ENCODE peak calls at places on chromosomes 5 and 9, in four cellular contexts. One of them, this sample, is unnamed. For H3K79me1, the result is how much of the 10 kb centered on the place peaks cover.

GRCh38 chr9:27701029-27701428 is 127.7 kb upstream of the C9orf72 start:
- DNase-seq in IMR-90: no peak
- DNase-seq in H9: no peak
- DNase-seq in mesendoderm: no peak
- DNase-seq in this sample: no peak

GRCh38 chr5:51664491-51665294 is 281.4 kb downstream of the ISL1 start:
- DNase-seq in IMR-90: no peak
- DNase-seq in H9: no peak
- DNase-seq in mesendoderm: no peak
- DNase-seq in this sample: no peak

GRCh38 chr5:141155540-141156374 is 5.9 kb downstream of the PCDHB6 start:
- DNase-seq in IMR-90: no peak
- DNase-seq in H9: peak
- DNase-seq in mesendoderm: peak
- DNase-seq in this sample: no peak

GRCh38 chr5:44246986-44247385 is 142.2 kb downstream of the FGF10 start:
- DNase-seq in IMR-90: no peak
- DNase-seq in H9: no peak
- DNase-seq in mesendoderm: no peak
- DNase-seq in this sample: no peak

GRCh38 chr5:103904651-103905050 is 342.1 kb upstream of the NUDT12 start:
- DNase-seq in IMR-90: no peak
- DNase-seq in H9: no peak
- DNase-seq in mesendoderm: no peak
- DNase-seq in this sample: no peak

GRCh38 chr9:132728497-132728896 is 58.2 kb downstream of the GTF3C4 start:
- DNase-seq in IMR-90: no peak
- DNase-seq in H9: no peak
- DNase-seq in mesendoderm: no peak
- DNase-seq in this sample: no peak

GRCh38 chr5:147188200-147189108 is 46.4 kb upstream of the STK32A start:
- DNase-seq in IMR-90: peak
- DNase-seq in H9: peak
- DNase-seq in mesendoderm: peak
- DNase-seq in this sample: peak

GRCh38 chr5:19855929-19856328 is 132.1 kb downstream of the CDH18 start:
- DNase-seq in IMR-90: peak
- DNase-seq in H9: no peak
- DNase-seq in mesendoderm: no peak
- DNase-seq in this sample: no peak

GRCh38 chr5:137792291-137792690 is 38.1 kb upstream of the HNRNPA0 start:
- DNase-seq in IMR-90: no peak
- DNase-seq in H9: no peak
- DNase-seq in mesendoderm: no peak
- DNase-seq in this sample: no peak

GRCh38 chr5:146003852-146004251 is 67.5 kb downstream of the SH3RF2 start:
- DNase-seq in IMR-90: peak
- DNase-seq in H9: no peak
- DNase-seq in mesendoderm: no peak
- DNase-seq in this sample: no peak

GRCh38 chr9:20835364-20836286 is 151.6 kb downstream of the FOCAD start:
- DNase-seq in IMR-90: peak
- DNase-seq in H9: no peak
- DNase-seq in mesendoderm: peak
- DNase-seq in this sample: no peak

GRCh38 chr9:33164138-33164809 is 2.9 kb downstream of the B4GALT1 start:
- DNase-seq in IMR-90: no peak
- DNase-seq in H9: no peak
- DNase-seq in mesendoderm: peak
- DNase-seq in this sample: no peak

GRCh38 chr9:110179734-110180133 is 28.2 kb downstream of the C9orf152 start:
- DNase-seq in IMR-90: peak
- DNase-seq in H9: no peak
- DNase-seq in mesendoderm: no peak
- DNase-seq in this sample: no peak

GRCh38 chr5:95709967-95710650 is 21.0 kb upstream of the RHOBTB3 start:
- DNase-seq in IMR-90: no peak
- DNase-seq in H9: peak
- DNase-seq in mesendoderm: peak
- DNase-seq in this sample: no peak

GRCh38 chr9:32161720-32162119 is 222.7 kb upstream of the ACO1 start:
- DNase-seq in IMR-90: no peak
- DNase-seq in H9: no peak
- DNase-seq in mesendoderm: no peak
- DNase-seq in this sample: no peak

GRCh38 chr9:75866273-75866871 is 24.1 kb upstream of the PCSK5 start:
- DNase-seq in IMR-90: peak
- DNase-seq in H9: no peak
- DNase-seq in mesendoderm: peak
- DNase-seq in this sample: peak

GRCh38 chr5:169268019-169268418 is 32.9 kb downstream of the SLIT3 start:
- DNase-seq in IMR-90: no peak
- DNase-seq in H9: no peak
- DNase-seq in mesendoderm: peak
- DNase-seq in this sample: no peak

GRCh38 chr5:175694371-175695160 is 36.7 kb downstream of the HRH2 start:
- DNase-seq in IMR-90: no peak
- DNase-seq in H9: no peak
- DNase-seq in mesendoderm: no peak
- DNase-seq in this sample: no peak

GRCh38 chr9:5624655-5625054 is 4.3 kb upstream of the RIC1 start:
- DNase-seq in IMR-90: no peak
- DNase-seq in H9: no peak
- DNase-seq in mesendoderm: no peak
- DNase-seq in this sample: no peak

GRCh38 chr5:40649493-40650030 is 30.2 kb upstream of the PTGER4 start:
- DNase-seq in IMR-90: no peak
- DNase-seq in H9: no peak
- DNase-seq in mesendoderm: no peak
- DNase-seq in this sample: no peak

GRCh38 chr9:76464706-76465105 is 5.7 kb downstream of the GCNT1 start:
- DNase-seq in IMR-90: no peak
- DNase-seq in H9: no peak
- DNase-seq in mesendoderm: no peak
- DNase-seq in this sample: no peak

GRCh38 chr5:154482528-154483449 is 4.8 kb upstream of the HAND1 start:
- DNase-seq in IMR-90: no peak
- DNase-seq in H9: peak
- DNase-seq in mesendoderm: no peak
- DNase-seq in this sample: no peak

GRCh38 chr9:8832956-8833355 is 1033.4 kb upstream of the DMAC1 start:
- DNase-seq in IMR-90: no peak
- DNase-seq in H9: no peak
- DNase-seq in mesendoderm: no peak
- DNase-seq in this sample: no peak

GRCh38 chr5:71586052-71586940 is 844 bp upstream of the MCCC2 start:
- DNase-seq in IMR-90: peak
- DNase-seq in H9: no peak
- DNase-seq in mesendoderm: no peak
- DNase-seq in this sample: no peak

GRCh38 chr9:120916573-120916972 is 10.0 kb downstream of the TRAF1 start:
- DNase-seq in IMR-90: peak
- DNase-seq in H9: no peak
- DNase-seq in mesendoderm: no peak
- DNase-seq in this sample: no peak

GRCh38 chr5:179553875-179554274 is 3.5 kb downstream of the RUFY1 start:
- DNase-seq in IMR-90: peak
- DNase-seq in H9: peak
- DNase-seq in mesendoderm: peak
- DNase-seq in this sample: no peak

GRCh38 chr9:98083059-98083458 is 26.5 kb downstream of the NANS start:
- DNase-seq in IMR-90: peak
- DNase-seq in H9: no peak
- DNase-seq in mesendoderm: no peak
- DNase-seq in this sample: no peak

GRCh38 chr9:111978616-111979015 is 82.0 kb downstream of the UGCG start:
- DNase-seq in IMR-90: no peak
- DNase-seq in H9: no peak
- DNase-seq in mesendoderm: no peak
- DNase-seq in this sample: no peak

GRCh38 chr9:92600075-92600741 is 64.4 kb upstream of the ECM2 start:
- DNase-seq in IMR-90: no peak
- DNase-seq in H9: no peak
- DNase-seq in mesendoderm: no peak
- DNase-seq in this sample: no peak

GRCh38 chr5:159913048-159913447 is 3.2 kb upstream of the ADRA1B start:
- DNase-seq in IMR-90: peak
- DNase-seq in H9: no peak
- DNase-seq in mesendoderm: no peak
- DNase-seq in this sample: no peak

GRCh38 chr5:38257236-38258036 is 923 bp upstream of the EGFLAM start:
- DNase-seq in IMR-90: no peak
- DNase-seq in H9: peak
- DNase-seq in mesendoderm: peak
- DNase-seq in this sample: peak

GRCh38 chr5:163342301-163342700 is 95.1 kb upstream of the CCNG1 start:
- DNase-seq in IMR-90: no peak
- DNase-seq in H9: no peak
- DNase-seq in mesendoderm: no peak
- DNase-seq in this sample: no peak

GRCh38 chr9:106891286-106891685 is 28.3 kb downstream of the ZNF462 start:
- DNase-seq in IMR-90: no peak
- DNase-seq in H9: no peak
- DNase-seq in mesendoderm: peak
- DNase-seq in this sample: no peak

GRCh38 chr5:132466453-132467291 is 23.9 kb downstream of the IRF1 start:
- DNase-seq in IMR-90: peak
- DNase-seq in H9: no peak
- DNase-seq in mesendoderm: peak
- DNase-seq in this sample: no peak

GRCh38 chr9:86282979-86283535 is 719 bp upstream of the ISCA1 start:
- DNase-seq in IMR-90: peak
- DNase-seq in H9: no peak
- DNase-seq in mesendoderm: peak
- DNase-seq in this sample: no peak

GRCh38 chr5:123921193-123921592 is 409.2 kb downstream of the CSNK1G3 start:
- DNase-seq in IMR-90: no peak
- DNase-seq in H9: no peak
- DNase-seq in mesendoderm: no peak
- DNase-seq in this sample: no peak

GRCh38 chr5:1380011-1380817 is 35.3 kb upstream of the CLPTM1L start:
- DNase-seq in IMR-90: peak
- DNase-seq in H9: peak
- DNase-seq in mesendoderm: peak
- DNase-seq in this sample: peak

GRCh38 chr5:1380910-1381309 is 36.0 kb upstream of the CLPTM1L start:
- DNase-seq in IMR-90: no peak
- DNase-seq in H9: no peak
- DNase-seq in mesendoderm: no peak
- DNase-seq in this sample: no peak

GRCh38 chr5:1378096-1378495 is 33.2 kb upstream of the CLPTM1L start:
- DNase-seq in IMR-90: no peak
- DNase-seq in H9: no peak
- DNase-seq in mesendoderm: no peak
- DNase-seq in this sample: no peak

GRCh38 chr5:1376921-1377320 is 32.0 kb upstream of the CLPTM1L start:
- DNase-seq in IMR-90: no peak
- DNase-seq in H9: no peak
- DNase-seq in mesendoderm: no peak
- DNase-seq in this sample: no peak

GRCh38 chr5:1378866-1379659 is 34.2 kb upstream of the CLPTM1L start:
- DNase-seq in IMR-90: no peak
- DNase-seq in H9: no peak
- DNase-seq in mesendoderm: no peak
- DNase-seq in this sample: no peak
- H3K79me1 ChIP-seq in IMR-90: under half
- H3K79me1 ChIP-seq in H9: under half
- H3K79me1 ChIP-seq in mesendoderm: under half
- H3K79me1 ChIP-seq in this sample: under half

GRCh38 chr9:128603697-128604096 is 51.3 kb downstream of the SPTAN1 start:
- DNase-seq in IMR-90: no peak
- DNase-seq in H9: no peak
- DNase-seq in mesendoderm: no peak
- DNase-seq in this sample: no peak
- H3K9ac ChIP-seq in IMR-90: no peak
- H3K9ac ChIP-seq in H9: no peak
- H3K9ac ChIP-seq in mesendoderm: no peak
- H3K9ac ChIP-seq in this sample: no peak

GRCh38 chr5:149831492-149831891 is 101.4 kb downstream of the PPARGC1B start:
- DNase-seq in IMR-90: peak
- DNase-seq in H9: no peak
- DNase-seq in mesendoderm: no peak
- DNase-seq in this sample: no peak
- H3K4ac ChIP-seq in IMR-90: no peak
- H3K4ac ChIP-seq in H9: no peak
- H3K4ac ChIP-seq in mesendoderm: no peak
- H3K4ac ChIP-seq in this sample: no peak

GRCh38 chr5:134539732-134540131 is 14.3 kb downstream of the JADE2 start:
- DNase-seq in IMR-90: no peak
- DNase-seq in H9: peak
- DNase-seq in mesendoderm: peak
- DNase-seq in this sample: no peak
- H3K79me1 ChIP-seq in IMR-90: half or more
- H3K79me1 ChIP-seq in H9: under half
- H3K79me1 ChIP-seq in mesendoderm: under half
- H3K79me1 ChIP-seq in this sample: under half

GRCh38 chr5:75512383-75513074 is 838 bp downstream of the POLK start:
- DNase-seq in IMR-90: peak
- DNase-seq in H9: no peak
- DNase-seq in mesendoderm: no peak
- DNase-seq in this sample: no peak
- H3K9ac ChIP-seq in IMR-90: peak
- H3K9ac ChIP-seq in H9: peak
- H3K9ac ChIP-seq in mesendoderm: peak
- H3K9ac ChIP-seq in this sample: no peak

DNA sequence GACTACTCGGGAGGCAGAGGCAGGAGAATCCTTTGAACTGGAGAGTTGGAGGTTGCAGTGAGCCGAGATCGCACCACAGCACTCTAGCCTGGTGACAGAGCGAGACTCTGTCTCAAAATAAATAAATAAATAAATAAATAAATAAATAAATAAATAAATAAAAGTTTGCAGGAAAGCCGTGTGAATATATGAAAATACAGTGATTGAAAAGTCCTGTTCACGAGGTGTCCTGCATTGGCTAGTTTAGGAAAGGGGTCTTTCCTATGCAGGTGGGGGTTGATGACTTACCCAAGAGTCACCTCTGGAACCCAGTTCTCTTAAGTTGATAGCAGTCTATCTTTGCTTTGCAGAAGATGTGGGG is 7.3 kb downstream of the TENT4A start:
- DNase-seq in IMR-90: no peak
- DNase-seq in H9: no peak
- DNase-seq in mesendoderm: no peak
- DNase-seq in this sample: no peak
- H3K4ac ChIP-seq in IMR-90: no peak
- H3K4ac ChIP-seq in H9: no peak
- H3K4ac ChIP-seq in mesendoderm: no peak
- H3K4ac ChIP-seq in this sample: no peak

GRCh38 chr9:4005896-4006295 is 294.0 kb downstream of the GLIS3 start:
- DNase-seq in IMR-90: no peak
- DNase-seq in H9: no peak
- DNase-seq in mesendoderm: no peak
- DNase-seq in this sample: no peak
- H3K79me1 ChIP-seq in IMR-90: under half
- H3K79me1 ChIP-seq in H9: under half
- H3K79me1 ChIP-seq in mesendoderm: under half
- H3K79me1 ChIP-seq in this sample: under half